ENCODE peak calls at places on chromosomes 16 and 17, in eight cellular contexts. One of them, this sample, is unnamed.

GRCh38 chr17:50111687-50112655 is 16.8 kb downstream of the PDK2 start:
- DNase-seq in HL-60: no peak
- DNase-seq in fibroblast of villous mesenchyme: no peak
- DNase-seq in uterus: no peak
- DNase-seq in body of pancreas: peak
- DNase-seq in neural progenitor cell: peak
- DNase-seq in HFF-Myc: no peak
- DNase-seq in testis: peak
- DNase-seq in this sample: no peak

GRCh38 chr17:74623693-74624093 is at the start of gene CD300E:
- DNase-seq in fibroblast of villous mesenchyme: no peak
- DNase-seq in neural progenitor cell: no peak
- DNase-seq in uterus: no peak
- DNase-seq in body of pancreas: no peak
- DNase-seq in HL-60: no peak
- DNase-seq in testis: no peak
- DNase-seq in HFF-Myc: no peak
- DNase-seq in this sample: no peak

GRCh38 chr17:81508639-81509047 is 4.0 kb downstream of the ACTG1 start:
- DNase-seq in HL-60: peak
- DNase-seq in testis: no peak
- DNase-seq in neural progenitor cell: no peak
- DNase-seq in uterus: no peak
- DNase-seq in HFF-Myc: no peak
- DNase-seq in body of pancreas: no peak
- DNase-seq in fibroblast of villous mesenchyme: no peak
- DNase-seq in this sample: no peak

GRCh38 chr16:73170587-73170986 is 122.7 kb upstream of the ZFHX3 start:
- DNase-seq in uterus: no peak
- DNase-seq in testis: no peak
- DNase-seq in HFF-Myc: no peak
- DNase-seq in neural progenitor cell: no peak
- DNase-seq in body of pancreas: no peak
- DNase-seq in HL-60: no peak
- DNase-seq in fibroblast of villous mesenchyme: no peak
- DNase-seq in this sample: no peak

GRCh38 chr17:5110816-5111215 is 862 bp downstream of the ZNF232 start:
- DNase-seq in HFF-Myc: no peak
- DNase-seq in fibroblast of villous mesenchyme: no peak
- DNase-seq in testis: no peak
- DNase-seq in neural progenitor cell: no peak
- DNase-seq in uterus: no peak
- DNase-seq in HL-60: no peak
- DNase-seq in body of pancreas: no peak
- DNase-seq in this sample: no peak

GRCh38 chr16:49140618-49141017 is 141.0 kb downstream of the CBLN1 start:
- DNase-seq in neural progenitor cell: no peak
- DNase-seq in HL-60: no peak
- DNase-seq in testis: no peak
- DNase-seq in HFF-Myc: no peak
- DNase-seq in fibroblast of villous mesenchyme: no peak
- DNase-seq in uterus: no peak
- DNase-seq in body of pancreas: no peak
- DNase-seq in this sample: no peak

GRCh38 chr16:83158320-83158957 is 531.7 kb downstream of the CDH13 start:
- DNase-seq in HL-60: no peak
- DNase-seq in uterus: no peak
- DNase-seq in neural progenitor cell: no peak
- DNase-seq in body of pancreas: no peak
- DNase-seq in fibroblast of villous mesenchyme: no peak
- DNase-seq in testis: no peak
- DNase-seq in HFF-Myc: no peak
- DNase-seq in this sample: no peak

GRCh38 chr17:45342871-45343526 is 26.2 kb upstream of the MAP3K14 start:
- DNase-seq in testis: no peak
- DNase-seq in fibroblast of villous mesenchyme: no peak
- DNase-seq in body of pancreas: no peak
- DNase-seq in HL-60: no peak
- DNase-seq in HFF-Myc: no peak
- DNase-seq in uterus: no peak
- DNase-seq in neural progenitor cell: no peak
- DNase-seq in this sample: no peak

GRCh38 chr17:2980904-2981246 is 82.5 kb downstream of the OR1D5 start:
- DNase-seq in body of pancreas: no peak
- DNase-seq in HFF-Myc: no peak
- DNase-seq in testis: no peak
- DNase-seq in neural progenitor cell: no peak
- DNase-seq in fibroblast of villous mesenchyme: no peak
- DNase-seq in uterus: no peak
- DNase-seq in HL-60: no peak
- DNase-seq in this sample: no peak

GRCh38 chr17:37220609-37220953 is 155.2 kb upstream of the C17orf78 start:
- DNase-seq in uterus: no peak
- DNase-seq in fibroblast of villous mesenchyme: peak
- DNase-seq in HFF-Myc: no peak
- DNase-seq in HL-60: no peak
- DNase-seq in testis: peak
- DNase-seq in body of pancreas: no peak
- DNase-seq in neural progenitor cell: peak
- DNase-seq in this sample: no peak

GRCh38 chr17:4972752-4973151 is 5.1 kb upstream of the SPAG7 start:
- DNase-seq in HFF-Myc: no peak
- DNase-seq in testis: no peak
- DNase-seq in HL-60: no peak
- DNase-seq in uterus: no peak
- DNase-seq in body of pancreas: no peak
- DNase-seq in neural progenitor cell: no peak
- DNase-seq in fibroblast of villous mesenchyme: no peak
- DNase-seq in this sample: no peak

GRCh38 chr16:683396-684066 is 603 bp downstream of the JMJD8 start:
- DNase-seq in body of pancreas: no peak
- DNase-seq in uterus: peak
- DNase-seq in neural progenitor cell: peak
- DNase-seq in testis: no peak
- DNase-seq in HL-60: no peak
- DNase-seq in fibroblast of villous mesenchyme: no peak
- DNase-seq in HFF-Myc: no peak
- DNase-seq in this sample: no peak

GRCh38 chr16:25868041-25868600 is 176.4 kb downstream of the HS3ST4 start:
- DNase-seq in testis: no peak
- DNase-seq in fibroblast of villous mesenchyme: no peak
- DNase-seq in uterus: no peak
- DNase-seq in neural progenitor cell: no peak
- DNase-seq in body of pancreas: no peak
- DNase-seq in HL-60: no peak
- DNase-seq in HFF-Myc: no peak
- DNase-seq in this sample: no peak

DNA sequence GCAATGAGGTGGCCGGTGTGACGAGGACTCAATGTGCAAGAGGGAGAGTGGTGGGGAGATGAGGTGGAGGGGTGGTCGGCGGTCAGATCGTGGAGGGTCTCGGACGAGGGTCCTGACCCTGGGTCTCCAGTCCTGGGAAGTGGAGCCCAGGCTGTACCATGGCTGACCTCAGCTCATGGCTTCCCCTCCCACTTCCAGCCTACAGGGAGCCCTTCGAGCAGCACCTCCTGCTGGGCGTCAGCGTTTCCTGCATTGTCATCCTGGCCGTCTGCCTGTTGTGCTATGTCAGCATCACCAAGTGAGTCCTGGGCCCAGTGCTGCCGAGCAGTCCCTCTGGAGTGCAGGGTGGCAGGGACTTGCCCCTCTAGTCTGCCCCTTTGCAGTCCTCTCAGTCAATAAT is 41.8 kb downstream of the IL4R start:
- DNase-seq in testis: peak
- DNase-seq in uterus: peak
- DNase-seq in body of pancreas: peak
- DNase-seq in HL-60: no peak
- DNase-seq in fibroblast of villous mesenchyme: peak
- DNase-seq in neural progenitor cell: peak
- DNase-seq in HFF-Myc: no peak
- DNase-seq in this sample: no peak
- TF ChIP-seq CTCF in testis: peak
- TF ChIP-seq CTCF in uterus: no peak
- TF ChIP-seq CTCF in body of pancreas: no peak
- TF ChIP-seq CTCF in HL-60: peak
- TF ChIP-seq CTCF in fibroblast of villous mesenchyme: peak
- TF ChIP-seq CTCF in neural progenitor cell: peak
- TF ChIP-seq CTCF in HFF-Myc: peak
- TF ChIP-seq CTCF in this sample: peak

GRCh38 chr17:16215273-16215964 is at the start of gene NCOR1:
- DNase-seq in body of pancreas: peak
- DNase-seq in HL-60: peak
- DNase-seq in HFF-Myc: peak
- DNase-seq in uterus: peak
- DNase-seq in neural progenitor cell: peak
- DNase-seq in testis: peak
- DNase-seq in fibroblast of villous mesenchyme: peak
- DNase-seq in this sample: peak

GRCh38 chr17:16211601-16212000 is 3.7 kb downstream of the NCOR1 start:
- DNase-seq in neural progenitor cell: no peak
- DNase-seq in HL-60: no peak
- DNase-seq in HFF-Myc: no peak
- DNase-seq in testis: no peak
- DNase-seq in body of pancreas: no peak
- DNase-seq in uterus: no peak
- DNase-seq in fibroblast of villous mesenchyme: no peak
- DNase-seq in this sample: no peak

GRCh38 chr17:16215002-16215272 is 397 bp downstream of the NCOR1 start:
- DNase-seq in HFF-Myc: no peak
- DNase-seq in neural progenitor cell: peak
- DNase-seq in uterus: no peak
- DNase-seq in body of pancreas: peak
- DNase-seq in testis: peak
- DNase-seq in HL-60: no peak
- DNase-seq in fibroblast of villous mesenchyme: peak
- DNase-seq in this sample: no peak

GRCh38 chr17:16214190-16215001 is 938 bp downstream of the NCOR1 start:
- DNase-seq in fibroblast of villous mesenchyme: peak
- DNase-seq in neural progenitor cell: peak
- DNase-seq in HFF-Myc: no peak
- DNase-seq in testis: no peak
- DNase-seq in uterus: no peak
- DNase-seq in HL-60: no peak
- DNase-seq in body of pancreas: no peak
- DNase-seq in this sample: no peak

DNA sequence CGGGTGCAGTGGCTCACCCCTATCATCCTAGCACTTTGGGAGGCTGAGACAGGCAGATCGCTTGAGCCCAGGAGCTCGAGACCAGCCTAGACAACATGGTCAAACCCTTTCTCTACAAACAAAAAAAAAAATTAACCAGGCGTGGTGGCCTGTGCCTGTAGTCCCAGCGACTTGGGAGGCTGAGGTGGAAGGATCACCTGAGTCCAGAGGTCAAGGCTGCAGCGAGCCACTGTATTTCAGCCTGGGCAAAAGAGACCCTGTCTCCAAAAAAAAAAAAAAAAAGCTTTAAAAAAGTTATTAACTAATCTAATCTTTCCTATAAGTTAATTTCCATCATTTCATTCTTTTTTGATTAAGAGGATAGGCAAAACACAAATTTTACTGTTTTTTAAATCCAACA is 2.5 kb downstream of the NCOR1 start:
- DNase-seq in body of pancreas: no peak
- DNase-seq in fibroblast of villous mesenchyme: no peak
- DNase-seq in neural progenitor cell: no peak
- DNase-seq in testis: no peak
- DNase-seq in HFF-Myc: no peak
- DNase-seq in HL-60: no peak
- DNase-seq in uterus: no peak
- DNase-seq in this sample: no peak
- H3K4me3 ChIP-seq in body of pancreas: no peak
- H3K4me3 ChIP-seq in fibroblast of villous mesenchyme: no peak
- H3K4me3 ChIP-seq in neural progenitor cell: no peak
- H3K4me3 ChIP-seq in testis: no peak
- H3K4me3 ChIP-seq in HFF-Myc: no peak
- H3K4me3 ChIP-seq in HL-60: no peak
- H3K4me3 ChIP-seq in uterus: no peak
- H3K4me3 ChIP-seq in this sample: no peak

GRCh38 chr16:67842509-67843342 is 606 bp downstream of the THAP11 start:
- DNase-seq in fibroblast of villous mesenchyme: peak
- DNase-seq in uterus: no peak
- DNase-seq in HFF-Myc: no peak
- DNase-seq in HL-60: peak
- DNase-seq in body of pancreas: peak
- DNase-seq in testis: peak
- DNase-seq in neural progenitor cell: peak
- DNase-seq in this sample: no peak
- TF ChIP-seq CTCF in fibroblast of villous mesenchyme: peak
- TF ChIP-seq CTCF in uterus: no peak
- TF ChIP-seq CTCF in HFF-Myc: peak
- TF ChIP-seq CTCF in HL-60: peak
- TF ChIP-seq CTCF in body of pancreas: peak
- TF ChIP-seq CTCF in testis: no peak
- TF ChIP-seq CTCF in neural progenitor cell: peak
- TF ChIP-seq CTCF in this sample: peak

GRCh38 chr17:21031756-21032396 is 10.9 kb downstream of the USP22 start:
- DNase-seq in HFF-Myc: no peak
- DNase-seq in body of pancreas: no peak
- DNase-seq in uterus: no peak
- DNase-seq in neural progenitor cell: no peak
- DNase-seq in testis: no peak
- DNase-seq in HL-60: no peak
- DNase-seq in fibroblast of villous mesenchyme: no peak
- DNase-seq in this sample: no peak

GRCh38 chr17:21034350-21035235 is 8.2 kb downstream of the USP22 start:
- DNase-seq in body of pancreas: no peak
- DNase-seq in fibroblast of villous mesenchyme: peak
- DNase-seq in HFF-Myc: no peak
- DNase-seq in testis: peak
- DNase-seq in neural progenitor cell: no peak
- DNase-seq in HL-60: no peak
- DNase-seq in uterus: no peak
- DNase-seq in this sample: no peak

GRCh38 chr17:21036361-21036881 is 6.4 kb downstream of the USP22 start:
- DNase-seq in neural progenitor cell: no peak
- DNase-seq in HL-60: no peak
- DNase-seq in fibroblast of villous mesenchyme: no peak
- DNase-seq in HFF-Myc: no peak
- DNase-seq in body of pancreas: no peak
- DNase-seq in testis: no peak
- DNase-seq in uterus: no peak
- DNase-seq in this sample: no peak

GRCh38 chr17:21030375-21030774 is 12.4 kb downstream of the USP22 start:
- DNase-seq in HFF-Myc: no peak
- DNase-seq in fibroblast of villous mesenchyme: no peak
- DNase-seq in uterus: no peak
- DNase-seq in testis: no peak
- DNase-seq in neural progenitor cell: no peak
- DNase-seq in body of pancreas: no peak
- DNase-seq in HL-60: no peak
- DNase-seq in this sample: no peak

DNA sequence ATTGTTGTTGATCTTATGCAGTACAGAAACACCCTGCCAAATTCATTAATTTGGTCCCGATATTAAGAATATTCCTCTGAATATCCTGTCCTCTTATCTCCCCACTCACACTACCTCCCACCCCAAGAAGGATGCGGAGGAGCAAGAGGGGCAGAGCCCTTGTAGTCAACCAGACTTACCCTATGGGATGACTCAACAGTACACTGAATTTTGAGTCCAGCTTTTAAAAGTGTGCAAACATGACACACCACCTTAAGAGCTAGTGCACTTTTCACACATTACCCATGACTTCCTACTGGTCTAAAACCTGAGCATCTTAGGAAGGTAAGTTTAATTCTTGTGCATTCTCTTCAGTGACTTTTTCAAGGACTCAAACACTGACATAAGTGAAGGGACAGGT is 9.5 kb downstream of the USP22 start:
- DNase-seq in uterus: no peak
- DNase-seq in HL-60: no peak
- DNase-seq in testis: no peak
- DNase-seq in fibroblast of villous mesenchyme: peak
- DNase-seq in body of pancreas: no peak
- DNase-seq in HFF-Myc: no peak
- DNase-seq in neural progenitor cell: no peak
- DNase-seq in this sample: no peak
- H3K4me3 ChIP-seq in uterus: no peak
- H3K4me3 ChIP-seq in HL-60: no peak
- H3K4me3 ChIP-seq in testis: no peak
- H3K4me3 ChIP-seq in fibroblast of villous mesenchyme: no peak
- H3K4me3 ChIP-seq in body of pancreas: no peak
- H3K4me3 ChIP-seq in HFF-Myc: no peak
- H3K4me3 ChIP-seq in neural progenitor cell: no peak
- H3K4me3 ChIP-seq in this sample: no peak